ENCODE peak calls at places on chromosomes 2 and 18, in ten cellular contexts. One of them, this sample, is unnamed.

GRCh38 chr2:196987654-196988364 is 61.3 kb upstream of the PGAP1 start:
- DNase-seq in neuronal stem cell: no peak
- DNase-seq in heart right ventricle: peak; percentile 54
- DNase-seq in testis: peak; percentile 18
- DNase-seq in GM23338: peak; percentile 28
- DNase-seq in heart left ventricle: no peak
- DNase-seq in prostate gland: peak; percentile 12
- DNase-seq in astrocyte: peak; percentile 98
- DNase-seq in Peyer's patch: no peak
- DNase-seq in colonic mucosa: no peak
- DNase-seq in this sample: no peak

GRCh38 chr2:23456881-23457760 is 72.1 kb downstream of the KLHL29 start:
- DNase-seq in testis: no peak
- DNase-seq in heart left ventricle: no peak
- DNase-seq in astrocyte: peak; percentile 22
- DNase-seq in neuronal stem cell: no peak
- DNase-seq in heart right ventricle: no peak
- DNase-seq in prostate gland: no peak
- DNase-seq in Peyer's patch: no peak
- DNase-seq in colonic mucosa: no peak
- DNase-seq in GM23338: no peak
- DNase-seq in this sample: no peak

GRCh38 chr2:24559714-24560113 is 68.7 kb downstream of the NCOA1 start:
- DNase-seq in heart left ventricle: no peak
- DNase-seq in neuronal stem cell: no peak
- DNase-seq in prostate gland: no peak
- DNase-seq in colonic mucosa: no peak
- DNase-seq in heart right ventricle: peak; percentile 10
- DNase-seq in Peyer's patch: no peak
- DNase-seq in astrocyte: peak; percentile 8
- DNase-seq in testis: peak; percentile 75
- DNase-seq in GM23338: no peak
- DNase-seq in this sample: no peak

GRCh38 chr2:165401285-165401852 is 68.1 kb upstream of the CSRNP3 start:
- DNase-seq in colonic mucosa: peak; percentile 34
- DNase-seq in neuronal stem cell: peak; percentile 52
- DNase-seq in heart right ventricle: peak; percentile 34
- DNase-seq in testis: peak; percentile 42
- DNase-seq in heart left ventricle: no peak
- DNase-seq in GM23338: peak; percentile 90
- DNase-seq in prostate gland: peak; percentile 42
- DNase-seq in Peyer's patch: no peak
- DNase-seq in astrocyte: peak; percentile 57
- DNase-seq in this sample: peak; percentile 9

GRCh38 chr2:145066151-145066661 is 546.3 kb upstream of the ZEB2 start:
- DNase-seq in colonic mucosa: no peak
- DNase-seq in Peyer's patch: no peak
- DNase-seq in testis: peak; percentile 24
- DNase-seq in heart left ventricle: no peak
- DNase-seq in astrocyte: no peak
- DNase-seq in heart right ventricle: peak; percentile 27
- DNase-seq in neuronal stem cell: no peak
- DNase-seq in GM23338: no peak
- DNase-seq in prostate gland: no peak
- DNase-seq in this sample: peak; percentile 5

GRCh38 chr2:23636412-23636811 is 251.4 kb downstream of the KLHL29 start:
- DNase-seq in Peyer's patch: no peak
- DNase-seq in heart left ventricle: peak; percentile 68
- DNase-seq in colonic mucosa: no peak
- DNase-seq in prostate gland: no peak
- DNase-seq in astrocyte: no peak
- DNase-seq in testis: peak; percentile 25
- DNase-seq in GM23338: peak; percentile 54
- DNase-seq in heart right ventricle: peak; percentile 40
- DNase-seq in neuronal stem cell: no peak
- DNase-seq in this sample: no peak

GRCh38 chr2:28717339-28717758 is 34.3 kb upstream of the PPP1CB start:
- DNase-seq in testis: peak; percentile 37
- DNase-seq in astrocyte: peak; percentile 65
- DNase-seq in prostate gland: no peak
- DNase-seq in heart right ventricle: peak; percentile 68
- DNase-seq in neuronal stem cell: no peak
- DNase-seq in Peyer's patch: no peak
- DNase-seq in colonic mucosa: peak; percentile 24
- DNase-seq in GM23338: peak; percentile 25
- DNase-seq in heart left ventricle: no peak
- DNase-seq in this sample: peak; percentile 18

GRCh38 chr2:207934720-207935119 is 90.6 kb downstream of the PLEKHM3 start:
- DNase-seq in testis: no peak
- DNase-seq in GM23338: no peak
- DNase-seq in heart left ventricle: no peak
- DNase-seq in prostate gland: no peak
- DNase-seq in colonic mucosa: no peak
- DNase-seq in Peyer's patch: no peak
- DNase-seq in astrocyte: no peak
- DNase-seq in neuronal stem cell: no peak
- DNase-seq in heart right ventricle: no peak
- DNase-seq in this sample: no peak

GRCh38 chr2:27071990-27072830 is 756 bp upstream of the OST4 start:
- DNase-seq in Peyer's patch: peak; percentile 35
- DNase-seq in neuronal stem cell: no peak
- DNase-seq in colonic mucosa: peak; percentile 63
- DNase-seq in heart left ventricle: peak; percentile 88
- DNase-seq in testis: peak; percentile 84
- DNase-seq in GM23338: peak; percentile 68
- DNase-seq in prostate gland: no peak
- DNase-seq in astrocyte: peak; percentile 70
- DNase-seq in heart right ventricle: peak; percentile 86
- DNase-seq in this sample: peak; percentile 46

GRCh38 chr2:84888401-84889276 is 7.8 kb upstream of the TRABD2A start:
- DNase-seq in heart right ventricle: no peak
- DNase-seq in colonic mucosa: peak; percentile 42
- DNase-seq in heart left ventricle: no peak
- DNase-seq in GM23338: no peak
- DNase-seq in prostate gland: no peak
- DNase-seq in Peyer's patch: peak; percentile 70
- DNase-seq in neuronal stem cell: no peak
- DNase-seq in astrocyte: peak; percentile 76
- DNase-seq in testis: no peak
- DNase-seq in this sample: peak; percentile 63

GRCh38 chr2:56334622-56335021 is 150.8 kb downstream of the CCDC85A start:
- DNase-seq in testis: no peak
- DNase-seq in heart left ventricle: no peak
- DNase-seq in neuronal stem cell: no peak
- DNase-seq in heart right ventricle: no peak
- DNase-seq in GM23338: no peak
- DNase-seq in Peyer's patch: no peak
- DNase-seq in colonic mucosa: no peak
- DNase-seq in astrocyte: peak; percentile 43
- DNase-seq in prostate gland: no peak
- DNase-seq in this sample: no peak

GRCh38 chr18:69845588-69846506 is 101.8 kb downstream of the CD226 start:
- DNase-seq in heart right ventricle: no peak
- DNase-seq in astrocyte: peak; percentile 6
- DNase-seq in neuronal stem cell: no peak
- DNase-seq in prostate gland: no peak
- DNase-seq in Peyer's patch: no peak
- DNase-seq in heart left ventricle: no peak
- DNase-seq in testis: no peak
- DNase-seq in colonic mucosa: peak; percentile 32
- DNase-seq in GM23338: peak; percentile 43
- DNase-seq in this sample: no peak
- H3K4me3 ChIP-seq in heart right ventricle: no peak overlapping the region
- H3K4me3 ChIP-seq in astrocyte: no peak overlapping the region
- H3K4me3 ChIP-seq in neuronal stem cell: no peak overlapping the region
- H3K4me3 ChIP-seq in prostate gland: no peak overlapping the region
- H3K4me3 ChIP-seq in Peyer's patch: no peak overlapping the region
- H3K4me3 ChIP-seq in heart left ventricle: no peak overlapping the region
- H3K4me3 ChIP-seq in testis: no peak overlapping the region
- H3K4me3 ChIP-seq in colonic mucosa: no peak overlapping the region
- H3K4me3 ChIP-seq in GM23338: no peak overlapping the region
- H3K4me3 ChIP-seq in this sample: no peak overlapping the region

DNA sequence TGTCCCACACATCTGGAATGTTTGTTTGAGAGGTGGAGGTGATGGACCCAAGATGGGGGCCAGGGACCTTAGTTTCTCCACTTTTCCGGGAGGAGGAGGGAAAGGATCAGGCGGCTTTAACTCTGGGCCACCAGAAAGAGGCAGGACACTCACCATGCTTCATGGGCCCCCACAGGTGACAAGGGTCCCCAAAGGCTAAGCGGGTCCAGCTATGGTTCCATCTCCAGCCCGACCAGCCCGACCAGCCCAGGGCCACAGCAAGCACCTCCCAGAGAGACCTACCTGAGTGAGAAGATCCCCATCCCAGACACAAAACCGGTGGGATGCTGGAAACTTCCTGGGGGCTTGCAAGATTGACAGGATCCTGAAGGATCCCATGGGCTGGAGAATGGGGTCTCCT is 712 bp downstream of the SLC11A1 start:
- DNase-seq in testis: no peak
- DNase-seq in neuronal stem cell: no peak
- DNase-seq in prostate gland: no peak
- DNase-seq in GM23338: no peak
- DNase-seq in astrocyte: no peak
- DNase-seq in heart left ventricle: peak; percentile 53
- DNase-seq in Peyer's patch: no peak
- DNase-seq in heart right ventricle: no peak
- DNase-seq in colonic mucosa: no peak
- DNase-seq in this sample: no peak
- H3K4me1 ChIP-seq in testis: peaks cover 4% of the 10 kb centered on the region
- H3K4me1 ChIP-seq in neuronal stem cell: peaks cover 1% of the 10 kb centered on the region
- H3K4me1 ChIP-seq in prostate gland: no peaks in the 10 kb centered on the region
- H3K4me1 ChIP-seq in GM23338: peaks cover 6% of the 10 kb centered on the region
- H3K4me1 ChIP-seq in astrocyte: no peaks in the 10 kb centered on the region
- H3K4me1 ChIP-seq in heart left ventricle: peaks cover 7% of the 10 kb centered on the region
- H3K4me1 ChIP-seq in Peyer's patch: no peaks in the 10 kb centered on the region
- H3K4me1 ChIP-seq in heart right ventricle: peaks cover 30% of the 10 kb centered on the region
- H3K4me1 ChIP-seq in colonic mucosa: no peaks in the 10 kb centered on the region
- H3K4me1 ChIP-seq in this sample: peaks cover 12% of the 10 kb centered on the region

GRCh38 chr2:170819941-170820646 is 3.4 kb downstream of the GAD1 start:
- DNase-seq in neuronal stem cell: peak; percentile 31
- DNase-seq in astrocyte: no peak
- DNase-seq in heart left ventricle: no peak
- DNase-seq in heart right ventricle: no peak
- DNase-seq in Peyer's patch: no peak
- DNase-seq in GM23338: peak; percentile 83
- DNase-seq in colonic mucosa: no peak
- DNase-seq in prostate gland: no peak
- DNase-seq in testis: peak; percentile 44
- DNase-seq in this sample: no peak
- H3K4me3 ChIP-seq in neuronal stem cell: no peak overlapping the region
- H3K4me3 ChIP-seq in astrocyte: no peak overlapping the region
- H3K4me3 ChIP-seq in heart left ventricle: peak overlapping the region; percentile 41
- H3K4me3 ChIP-seq in heart right ventricle: peak overlapping the region; percentile 50
- H3K4me3 ChIP-seq in Peyer's patch: peak overlapping the region; percentile 31
- H3K4me3 ChIP-seq in GM23338: peak overlapping the region; percentile 63
- H3K4me3 ChIP-seq in colonic mucosa: no peak overlapping the region
- H3K4me3 ChIP-seq in prostate gland: no peak overlapping the region
- H3K4me3 ChIP-seq in testis: no peak overlapping the region
- H3K4me3 ChIP-seq in this sample: no peak overlapping the region

GRCh38 chr2:98015681-98016080 is 19.9 kb upstream of the TMEM131 start:
- DNase-seq in Peyer's patch: no peak
- DNase-seq in colonic mucosa: no peak
- DNase-seq in astrocyte: no peak
- DNase-seq in heart right ventricle: no peak
- DNase-seq in prostate gland: no peak
- DNase-seq in heart left ventricle: no peak
- DNase-seq in testis: no peak
- DNase-seq in neuronal stem cell: no peak
- DNase-seq in GM23338: no peak
- DNase-seq in this sample: no peak

GRCh38 chr2:98014379-98014778 is 18.6 kb upstream of the TMEM131 start:
- DNase-seq in prostate gland: no peak
- DNase-seq in GM23338: no peak
- DNase-seq in Peyer's patch: no peak
- DNase-seq in astrocyte: no peak
- DNase-seq in heart left ventricle: no peak
- DNase-seq in testis: no peak
- DNase-seq in colonic mucosa: peak; percentile 10
- DNase-seq in neuronal stem cell: no peak
- DNase-seq in heart right ventricle: no peak
- DNase-seq in this sample: no peak

GRCh38 chr2:98012561-98012979 is 16.8 kb upstream of the TMEM131 start:
- DNase-seq in colonic mucosa: no peak
- DNase-seq in GM23338: no peak
- DNase-seq in neuronal stem cell: no peak
- DNase-seq in testis: no peak
- DNase-seq in prostate gland: no peak
- DNase-seq in Peyer's patch: peak; percentile 37
- DNase-seq in heart left ventricle: no peak
- DNase-seq in astrocyte: no peak
- DNase-seq in heart right ventricle: no peak
- DNase-seq in this sample: no peak

GRCh38 chr2:98009887-98010760 is 14.4 kb upstream of the TMEM131 start:
- DNase-seq in colonic mucosa: no peak
- DNase-seq in testis: no peak
- DNase-seq in prostate gland: no peak
- DNase-seq in heart right ventricle: no peak
- DNase-seq in GM23338: no peak
- DNase-seq in neuronal stem cell: no peak
- DNase-seq in Peyer's patch: no peak
- DNase-seq in astrocyte: no peak
- DNase-seq in heart left ventricle: no peak
- DNase-seq in this sample: no peak

GRCh38 chr2:98013407-98014042 is 17.8 kb upstream of the TMEM131 start:
- DNase-seq in Peyer's patch: no peak
- DNase-seq in heart left ventricle: no peak
- DNase-seq in GM23338: no peak
- DNase-seq in testis: no peak
- DNase-seq in neuronal stem cell: no peak
- DNase-seq in heart right ventricle: no peak
- DNase-seq in astrocyte: peak; percentile 88
- DNase-seq in prostate gland: no peak
- DNase-seq in colonic mucosa: no peak
- DNase-seq in this sample: no peak
- H3K4me1 ChIP-seq in Peyer's patch: peaks cover 3% of the 10 kb centered on the region
- H3K4me1 ChIP-seq in heart left ventricle: peaks cover 12% of the 10 kb centered on the region
- H3K4me1 ChIP-seq in GM23338: no peaks in the 10 kb centered on the region
- H3K4me1 ChIP-seq in testis: peaks cover 13% of the 10 kb centered on the region
- H3K4me1 ChIP-seq in neuronal stem cell: no peaks in the 10 kb centered on the region
- H3K4me1 ChIP-seq in heart right ventricle: peaks cover 39% of the 10 kb centered on the region
- H3K4me1 ChIP-seq in astrocyte: peaks cover 3% of the 10 kb centered on the region
- H3K4me1 ChIP-seq in prostate gland: no peaks in the 10 kb centered on the region
- H3K4me1 ChIP-seq in colonic mucosa: no peaks in the 10 kb centered on the region
- H3K4me1 ChIP-seq in this sample: no peaks in the 10 kb centered on the region

This sample was measured in body of pancreas.